ENCODE peak calls at places on chromosomes 11 and 22, in seven cellular contexts. W, J, Y, O, Q, T and R are unnamed samples.

GRCh38 chr11:39810358-39810757 is 1649.1 kb downstream of the LRRC4C start:
- DNase-seq in T (no peak), J (no peak), O (no peak), Y (no peak), Q (no peak), W (no peak), R (no peak)

GRCh38 chr11:28107331-28107725 is 628 bp downstream of the KIF18A start:
- DNase-seq in W (no peak), O (peak; percentile 19), T (no peak), Q (peak; percentile 9), J (no peak), Y (no peak), R (no peak)

GRCh38 chr22:31036671-31037550 is 44.2 kb upstream of the SMTN start:
- DNase-seq in J (peak; percentile 77), Y (no peak), W (no peak), T (peak; percentile 56), Q (no peak), O (peak; percentile 90), R (no peak)

GRCh38 chr22:35292786-35293185 is 6.9 kb upstream of the TOM1 start:
- DNase-seq in Y (no peak), T (no peak), O (no peak), J (no peak), W (no peak), Q (no peak), R (no peak)

GRCh38 chr11:125410091-125410490 is 86.0 kb downstream of the FEZ1 start:
- DNase-seq in Y (peak; percentile 22), Q (no peak), W (no peak), T (no peak), O (no peak), J (no peak), R (no peak)

GRCh38 chr11:117010808-117011540 is 87.3 kb downstream of the SIK3 start:
- DNase-seq in T (peak; percentile 74), Y (no peak), J (peak; percentile 89), Q (no peak), W (no peak), O (peak; percentile 97), R (no peak)

GRCh38 chr11:33775832-33776231 is 1.5 kb upstream of the FBXO3 start:
- DNase-seq in J (peak; percentile 9), Q (peak; percentile 32), Y (no peak), O (no peak), T (no peak), W (no peak), R (no peak)

GRCh38 chr22:25127274-25127673 is 72.4 kb upstream of the CRYBB3 start:
- DNase-seq in O (no peak), Q (no peak), W (no peak), J (no peak), Y (no peak), T (no peak), R (no peak)

GRCh38 chr11:6693342-6694228 is 10.4 kb upstream of the MRPL17 start:
- DNase-seq in T (no peak), Y (no peak), O (peak; percentile 66), J (peak; percentile 92), Q (no peak), W (no peak), R (no peak)

GRCh38 chr11:35182317-35182939 is 43.5 kb downstream of the CD44 start:
- DNase-seq in T (peak; percentile 72), W (no peak), Q (peak; percentile 48), Y (no peak), J (no peak), O (no peak), R (no peak)

GRCh38 chr11:116355104-116355503 is 417.7 kb downstream of the BUD13 start:
- DNase-seq in J (no peak), Y (no peak), W (no peak), O (no peak), Q (no peak), T (no peak), R (no peak)

GRCh38 chr11:117984471-117984870 is 1.7 kb upstream of the IL10RA start:
- DNase-seq in Y (no peak), W (no peak), Q (no peak), T (no peak), J (no peak), O (no peak), R (no peak)

GRCh38 chr22:37267128-37267587 is 15.2 kb upstream of the CYTH4 start:
- DNase-seq in Y (peak; percentile 76), J (peak; percentile 30), W (no peak), O (no peak), T (no peak), Q (peak; percentile 79), R (no peak)

GRCh38 chr22:50061824-50062355 is 3.8 kb upstream of the TTLL8 start:
- DNase-seq in O (no peak), Q (no peak), T (no peak), Y (no peak), W (no peak), J (no peak), R (no peak)

GRCh38 chr11:12556788-12557384 is 117.3 kb upstream of the TEAD1 start:
- DNase-seq in O (peak; percentile 99), T (no peak), W (no peak), Q (no peak), Y (no peak), J (peak; percentile 99), R (no peak)

GRCh38 chr11:68904458-68904847 is 762 bp downstream of the IGHMBP2 start:
- DNase-seq in W (no peak), O (no peak), Y (no peak), T (no peak), Q (no peak), J (peak; percentile 22), R (no peak)

GRCh38 chr22:44003016-44003775 is 20.9 kb upstream of the PARVB start:
- DNase-seq in T (no peak), J (no peak), Q (no peak), O (no peak), Y (no peak), W (no peak), R (no peak)

GRCh38 chr11:30196400-30197206 is 34.2 kb upstream of the FSHB start:
- DNase-seq in T (no peak), J (peak; percentile 44), W (no peak), Y (peak; percentile 73), Q (peak; percentile 20), O (peak; percentile 42), R (peak; percentile 75)

GRCh38 chr11:75245356-75246005 is 4.9 kb downstream of the TPBGL start:
- DNase-seq in J (no peak), W (no peak), O (no peak), Y (no peak), T (no peak), Q (no peak), R (no peak)

GRCh38 chr22:49052023-49052538 is 775.6 kb downstream of the BRD1 start:
- DNase-seq in W (no peak), T (no peak), Q (peak; percentile 60), Y (no peak), O (no peak), J (no peak), R (no peak)

GRCh38 chr11:72297828-72298227 is 53.9 kb upstream of the PHOX2A start:
- DNase-seq in Q (no peak), O (no peak), J (no peak), W (no peak), T (no peak), Y (no peak), R (no peak)

GRCh38 chr11:2312232-2313042 is 10.6 kb downstream of the TSPAN32 start:
- DNase-seq in J (peak; percentile 76), T (no peak), Q (no peak), Y (no peak), O (peak; percentile 56), W (no peak), R (no peak)

GRCh38 chr11:43557553-43558031 is 122.9 kb upstream of the HSD17B12 start:
- DNase-seq in J (peak; percentile 22), T (no peak), Y (peak; percentile 50), W (no peak), O (no peak), Q (no peak), R (no peak)
- TF ChIP-seq CTCF in J (peak; percentile 44), T (peak; percentile 52), Y (peak; percentile 48), W (no peak), O (peak; percentile 35), Q (peak; percentile 15), R (peak; percentile 64)

GRCh38 chr11:89498845-89499448 is 7.8 kb upstream of the NOX4 start:
- DNase-seq in Y (no peak), Q (no peak), W (no peak), O (no peak), J (no peak), T (no peak), R (no peak)
- TF ChIP-seq CTCF in Y (peak; percentile 32), Q (no peak), W (no peak), O (peak; percentile 1), J (no peak), T (peak; percentile 54), R (peak; percentile 47)

GRCh38 chr11:79227732-79228416 is 213.0 kb downstream of the TENM4 start:
- DNase-seq in W (no peak), J (no peak), O (no peak), Y (no peak), Q (no peak), T (no peak), R (peak; percentile 18)
- TF ChIP-seq CTCF in W (no peak), J (no peak), O (no peak), Y (no peak), Q (no peak), T (no peak), R (no peak)

DNA sequence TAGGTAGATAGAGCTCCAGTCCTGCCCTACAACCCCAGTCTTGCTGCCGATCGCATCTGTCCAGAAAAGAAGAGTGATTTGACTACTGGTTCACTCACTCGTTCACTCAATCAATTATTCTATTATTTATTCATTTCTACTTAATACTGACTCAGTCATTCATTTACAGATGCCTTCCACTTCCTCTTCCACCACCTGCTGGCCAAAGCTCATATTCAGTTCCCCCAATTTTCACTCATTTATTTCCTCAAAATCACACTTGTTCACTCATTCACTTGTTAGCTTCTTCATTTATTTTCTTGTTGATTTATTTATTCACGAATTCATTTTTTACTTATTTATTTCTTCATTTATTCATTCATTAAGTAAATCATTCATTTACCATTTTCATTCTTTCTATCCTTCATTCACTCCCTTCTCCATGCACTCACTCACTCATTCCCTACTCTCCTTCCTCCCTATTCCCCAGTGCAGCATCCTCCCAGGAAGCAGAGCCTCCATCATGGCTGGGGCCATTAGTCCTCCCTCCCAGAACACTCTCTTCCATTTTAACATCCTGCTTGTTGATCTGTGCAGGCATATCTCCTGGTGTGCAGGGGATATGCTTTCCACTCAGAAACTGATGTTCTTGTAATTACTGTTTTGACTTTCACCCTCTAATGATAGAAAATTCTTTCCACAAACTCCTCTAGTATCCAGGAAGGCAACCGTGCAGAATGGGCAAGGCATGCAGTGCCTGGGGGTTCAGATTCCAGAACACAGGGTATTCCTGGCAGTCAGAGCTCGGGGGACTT is 281.0 kb downstream of the TENM4 start:
- DNase-seq in W (no peak), T (no peak), Q (no peak), O (no peak), J (peak; percentile 13), Y (no peak), R (no peak)
- TF ChIP-seq CTCF in W (no peak), T (no peak), Q (peak; percentile 6), O (peak; percentile 30), J (peak; percentile 40), Y (peak; percentile 50), R (peak; percentile 56)